ENCODE peak calls at places on chromosomes 13 and 19, in seven cellular contexts. T is SK-N-DZ, O is activated T-cell treated with anti-CD3 and anti-CD28 coated beads for 4 hours, B is skeletal muscle cell, M is GM23248, G is Daoy, L is RKO. S is an unnamed sample.

GRCh38 chr13:20197361-20197834 is 4.7 kb upstream of the GJB2 start:
- DNase-seq in T (peak), B (peak), L (peak), G (peak), M (peak), O (no peak), S (no peak)

GRCh38 chr13:24986826-24987225 is 109.1 kb upstream of the PABPC3 start:
- DNase-seq in L (no peak), O (no peak), M (no peak), T (no peak), B (no peak), G (no peak), S (no peak)

GRCh38 chr19:10289836-10290438 is at the start of gene ICAM5:
- DNase-seq in O (peak), B (no peak), M (peak), L (no peak), T (no peak), G (peak), S (no peak)

GRCh38 chr19:51525731-51526130 is 5.7 kb downstream of the SIGLEC6 start:
- DNase-seq in G (no peak), M (no peak), B (no peak), L (no peak), O (no peak), T (no peak), S (no peak)

GRCh38 chr19:44847144-44848035 is 1.3 kb downstream of the NECTIN2 start:
- DNase-seq in T (no peak), B (no peak), O (no peak), L (peak), G (peak), M (peak), S (no peak)

GRCh38 chr19:12838182-12838890 is at the start of gene MAST1:
- DNase-seq in G (peak), L (peak), T (peak), B (no peak), O (no peak), M (peak), S (no peak)

GRCh38 chr13:96958286-96958891 is 35.9 kb downstream of the OXGR1 start:
- DNase-seq in O (no peak), L (peak), G (peak), T (peak), B (peak), M (peak), S (no peak)

GRCh38 chr19:5494780-5495179 is 39.6 kb downstream of the ZNRF4 start:
- DNase-seq in G (no peak), M (no peak), L (no peak), O (no peak), T (no peak), B (no peak), S (no peak)

GRCh38 chr19:55460670-55461258 is 678 bp downstream of the ISOC2 start:
- DNase-seq in G (peak), B (no peak), L (peak), O (no peak), T (peak), M (peak), S (no peak)

GRCh38 chr19:39252458-39252857 is 3.8 kb upstream of the IFNL4 start:
- DNase-seq in B (no peak), G (no peak), O (no peak), M (no peak), L (no peak), T (no peak), S (no peak)

GRCh38 chr19:632228-633067 is 889 bp downstream of the POLRMT start:
- DNase-seq in B (peak), G (peak), O (peak), M (peak), T (peak), L (peak), S (peak)

GRCh38 chr19:7617172-7617571 is 12.2 kb downstream of the XAB2 start:
- DNase-seq in M (no peak), T (no peak), O (no peak), G (no peak), L (no peak), B (no peak), S (no peak)

GRCh38 chr13:90594694-90595093 is 752.8 kb upstream of the MIR17HG start:
- DNase-seq in G (no peak), L (peak), T (no peak), O (no peak), M (peak), B (peak), S (no peak)